ENCODE peak calls at places on chromosomes 6 and 20, in ten cellular contexts. One of them, this sample, is unnamed.
A peak's percentile ranks its signal among the peaks of the same experiment; 100 is the strongest.

GRCh38 chr20:6081236-6081635 is 27.4 kb upstream of the LRRN4 start:
- DNase-seq in ovary: no peak
- DNase-seq in transverse colon: no peak
- DNase-seq in suprapubic skin: no peak
- DNase-seq in adrenal gland: peak; percentile 93
- DNase-seq in GM12878: no peak
- DNase-seq in gastrocnemius medialis: peak; percentile 27
- DNase-seq in prostate gland: no peak
- DNase-seq in stomach: no peak
- DNase-seq in heart left ventricle: peak; percentile 42
- DNase-seq in this sample: no peak

GRCh38 chr6:30100585-30101422 is 12.1 kb downstream of the TRIM31 start:
- DNase-seq in gastrocnemius medialis: no peak
- DNase-seq in adrenal gland: peak; percentile 60
- DNase-seq in stomach: peak; percentile 76
- DNase-seq in GM12878: no peak
- DNase-seq in heart left ventricle: peak; percentile 60
- DNase-seq in prostate gland: peak; percentile 54
- DNase-seq in suprapubic skin: peak; percentile 65
- DNase-seq in ovary: peak; percentile 47
- DNase-seq in transverse colon: peak; percentile 85
- DNase-seq in this sample: peak; percentile 57

GRCh38 chr20:38447931-38448675 is 13.0 kb upstream of the SNHG17 start:
- DNase-seq in stomach: no peak
- DNase-seq in gastrocnemius medialis: no peak
- DNase-seq in adrenal gland: no peak
- DNase-seq in suprapubic skin: no peak
- DNase-seq in transverse colon: no peak
- DNase-seq in GM12878: no peak
- DNase-seq in prostate gland: no peak
- DNase-seq in ovary: no peak
- DNase-seq in heart left ventricle: no peak
- DNase-seq in this sample: no peak

GRCh38 chr6:170102582-170103481 is 188.0 kb downstream of the DLL1 start:
- DNase-seq in suprapubic skin: peak; percentile 41
- DNase-seq in transverse colon: peak; percentile 1
- DNase-seq in prostate gland: no peak
- DNase-seq in stomach: peak; percentile 19
- DNase-seq in adrenal gland: no peak
- DNase-seq in ovary: peak; percentile 20
- DNase-seq in gastrocnemius medialis: peak; percentile 6
- DNase-seq in GM12878: no peak
- DNase-seq in heart left ventricle: no peak
- DNase-seq in this sample: no peak

GRCh38 chr6:68636710-68637470 is 1.8 kb downstream of the ADGRB3 start:
- DNase-seq in heart left ventricle: no peak
- DNase-seq in gastrocnemius medialis: no peak
- DNase-seq in suprapubic skin: no peak
- DNase-seq in adrenal gland: no peak
- DNase-seq in stomach: no peak
- DNase-seq in transverse colon: no peak
- DNase-seq in ovary: no peak
- DNase-seq in GM12878: no peak
- DNase-seq in prostate gland: no peak
- DNase-seq in this sample: no peak

GRCh38 chr20:53517146-53517545 is 76.5 kb downstream of the ZNF217 start:
- DNase-seq in ovary: no peak
- DNase-seq in stomach: no peak
- DNase-seq in adrenal gland: no peak
- DNase-seq in GM12878: no peak
- DNase-seq in heart left ventricle: no peak
- DNase-seq in transverse colon: peak; percentile 35
- DNase-seq in gastrocnemius medialis: no peak
- DNase-seq in prostate gland: no peak
- DNase-seq in suprapubic skin: no peak
- DNase-seq in this sample: no peak

GRCh38 chr6:65545920-65546319 is 161.1 kb downstream of the EYS start:
- DNase-seq in transverse colon: no peak
- DNase-seq in GM12878: no peak
- DNase-seq in adrenal gland: no peak
- DNase-seq in heart left ventricle: no peak
- DNase-seq in prostate gland: no peak
- DNase-seq in gastrocnemius medialis: no peak
- DNase-seq in ovary: no peak
- DNase-seq in stomach: no peak
- DNase-seq in suprapubic skin: no peak
- DNase-seq in this sample: no peak

GRCh38 chr6:117915846-117916245 is 8.8 kb downstream of the SLC35F1 start:
- DNase-seq in transverse colon: no peak
- DNase-seq in adrenal gland: no peak
- DNase-seq in suprapubic skin: no peak
- DNase-seq in prostate gland: no peak
- DNase-seq in heart left ventricle: no peak
- DNase-seq in gastrocnemius medialis: no peak
- DNase-seq in stomach: no peak
- DNase-seq in GM12878: no peak
- DNase-seq in ovary: no peak
- DNase-seq in this sample: no peak

GRCh38 chr20:31859998-31860380 is 10.3 kb downstream of the DUSP15 start:
- DNase-seq in stomach: no peak
- DNase-seq in adrenal gland: no peak
- DNase-seq in GM12878: no peak
- DNase-seq in heart left ventricle: no peak
- DNase-seq in suprapubic skin: no peak
- DNase-seq in gastrocnemius medialis: no peak
- DNase-seq in transverse colon: no peak
- DNase-seq in prostate gland: no peak
- DNase-seq in ovary: no peak
- DNase-seq in this sample: no peak

GRCh38 chr20:23152308-23152892 is 66.3 kb upstream of the CD93 start:
- DNase-seq in prostate gland: no peak
- DNase-seq in ovary: peak; percentile 53
- DNase-seq in adrenal gland: peak; percentile 85
- DNase-seq in GM12878: no peak
- DNase-seq in gastrocnemius medialis: peak; percentile 98
- DNase-seq in stomach: peak; percentile 49
- DNase-seq in suprapubic skin: no peak
- DNase-seq in transverse colon: peak; percentile 49
- DNase-seq in heart left ventricle: peak; percentile 95
- DNase-seq in this sample: peak; percentile 29

GRCh38 chr20:60882776-60883303 is 369.2 kb upstream of the CDH4 start:
- DNase-seq in GM12878: no peak
- DNase-seq in adrenal gland: no peak
- DNase-seq in prostate gland: no peak
- DNase-seq in gastrocnemius medialis: no peak
- DNase-seq in stomach: no peak
- DNase-seq in ovary: no peak
- DNase-seq in heart left ventricle: no peak
- DNase-seq in transverse colon: no peak
- DNase-seq in suprapubic skin: no peak
- DNase-seq in this sample: no peak

GRCh38 chr20:56628873-56629463 is at the start of gene TFAP2C:
- DNase-seq in suprapubic skin: peak; percentile 91
- DNase-seq in prostate gland: peak; percentile 91
- DNase-seq in stomach: peak; percentile 71
- DNase-seq in adrenal gland: peak; percentile 67
- DNase-seq in heart left ventricle: peak; percentile 62
- DNase-seq in gastrocnemius medialis: peak; percentile 17
- DNase-seq in GM12878: no peak
- DNase-seq in transverse colon: peak; percentile 81
- DNase-seq in ovary: peak; percentile 46
- DNase-seq in this sample: peak; percentile 82

GRCh38 chr6:28105286-28105685 is 19.1 kb upstream of the ZSCAN16 start:
- DNase-seq in stomach: no peak
- DNase-seq in heart left ventricle: no peak
- DNase-seq in GM12878: no peak
- DNase-seq in ovary: no peak
- DNase-seq in adrenal gland: no peak
- DNase-seq in suprapubic skin: no peak
- DNase-seq in prostate gland: no peak
- DNase-seq in gastrocnemius medialis: no peak
- DNase-seq in transverse colon: no peak
- DNase-seq in this sample: no peak

GRCh38 chr20:59646487-59646886 is 42.1 kb downstream of the PHACTR3 start:
- DNase-seq in gastrocnemius medialis: no peak
- DNase-seq in adrenal gland: no peak
- DNase-seq in transverse colon: no peak
- DNase-seq in ovary: no peak
- DNase-seq in prostate gland: no peak
- DNase-seq in GM12878: no peak
- DNase-seq in heart left ventricle: no peak
- DNase-seq in suprapubic skin: no peak
- DNase-seq in stomach: no peak
- DNase-seq in this sample: no peak
- H3K9me3 ChIP-seq in gastrocnemius medialis: no peaks in the 10 kb centered on the region
- H3K9me3 ChIP-seq in adrenal gland: no peaks in the 10 kb centered on the region
- H3K9me3 ChIP-seq in transverse colon: no peaks in the 10 kb centered on the region
- H3K9me3 ChIP-seq in ovary: no peaks in the 10 kb centered on the region
- H3K9me3 ChIP-seq in prostate gland: no peaks in the 10 kb centered on the region
- H3K9me3 ChIP-seq in GM12878: no peaks in the 10 kb centered on the region
- H3K9me3 ChIP-seq in heart left ventricle: no peaks in the 10 kb centered on the region
- H3K9me3 ChIP-seq in suprapubic skin: no peaks in the 10 kb centered on the region
- H3K9me3 ChIP-seq in stomach: peaks cover 9% of the 10 kb centered on the region
- H3K9me3 ChIP-seq in this sample: no peaks in the 10 kb centered on the region

GRCh38 chr20:45470262-45470931 is 844 bp downstream of the WFDC2 start:
- DNase-seq in transverse colon: peak; percentile 68
- DNase-seq in stomach: peak; percentile 67
- DNase-seq in adrenal gland: peak; percentile 26
- DNase-seq in prostate gland: peak; percentile 54
- DNase-seq in GM12878: no peak
- DNase-seq in ovary: peak; percentile 50
- DNase-seq in suprapubic skin: no peak
- DNase-seq in gastrocnemius medialis: no peak
- DNase-seq in heart left ventricle: peak; percentile 39
- DNase-seq in this sample: peak; percentile 94
- TF ChIP-seq POLR2A in transverse colon: peak; percentile 67
- TF ChIP-seq POLR2A in stomach: no peak
- TF ChIP-seq POLR2A in adrenal gland: no peak
- TF ChIP-seq POLR2A in prostate gland: peak; percentile 75
- TF ChIP-seq POLR2A in GM12878: no peak
- TF ChIP-seq POLR2A in ovary: no peak
- TF ChIP-seq POLR2A in suprapubic skin: no peak
- TF ChIP-seq POLR2A in gastrocnemius medialis: no peak
- TF ChIP-seq POLR2A in heart left ventricle: no peak
- TF ChIP-seq POLR2A in this sample: peak; percentile 35

GRCh38 chr6:110552901-110553641 is 76.7 kb upstream of the SLC22A16 start:
- DNase-seq in heart left ventricle: no peak
- DNase-seq in stomach: no peak
- DNase-seq in transverse colon: no peak
- DNase-seq in prostate gland: no peak
- DNase-seq in ovary: no peak
- DNase-seq in suprapubic skin: no peak
- DNase-seq in adrenal gland: no peak
- DNase-seq in gastrocnemius medialis: no peak
- DNase-seq in GM12878: no peak
- DNase-seq in this sample: no peak

GRCh38 chr6:110550353-110550752 is 73.9 kb upstream of the SLC22A16 start:
- DNase-seq in suprapubic skin: no peak
- DNase-seq in heart left ventricle: no peak
- DNase-seq in transverse colon: no peak
- DNase-seq in ovary: no peak
- DNase-seq in GM12878: no peak
- DNase-seq in gastrocnemius medialis: no peak
- DNase-seq in stomach: no peak
- DNase-seq in prostate gland: no peak
- DNase-seq in adrenal gland: no peak
- DNase-seq in this sample: no peak

GRCh38 chr6:110552076-110552475 is 75.7 kb upstream of the SLC22A16 start:
- DNase-seq in prostate gland: no peak
- DNase-seq in gastrocnemius medialis: no peak
- DNase-seq in adrenal gland: no peak
- DNase-seq in suprapubic skin: no peak
- DNase-seq in GM12878: no peak
- DNase-seq in ovary: no peak
- DNase-seq in stomach: no peak
- DNase-seq in transverse colon: no peak
- DNase-seq in heart left ventricle: no peak
- DNase-seq in this sample: no peak

GRCh38 chr6:110549277-110549676 is 72.9 kb upstream of the SLC22A16 start:
- DNase-seq in suprapubic skin: no peak
- DNase-seq in gastrocnemius medialis: no peak
- DNase-seq in prostate gland: no peak
- DNase-seq in ovary: no peak
- DNase-seq in transverse colon: no peak
- DNase-seq in stomach: no peak
- DNase-seq in adrenal gland: no peak
- DNase-seq in GM12878: no peak
- DNase-seq in heart left ventricle: no peak
- DNase-seq in this sample: no peak

GRCh38 chr6:110551088-110551487 is 74.7 kb upstream of the SLC22A16 start:
- DNase-seq in gastrocnemius medialis: no peak
- DNase-seq in suprapubic skin: no peak
- DNase-seq in prostate gland: no peak
- DNase-seq in ovary: no peak
- DNase-seq in transverse colon: no peak
- DNase-seq in stomach: no peak
- DNase-seq in adrenal gland: no peak
- DNase-seq in GM12878: no peak
- DNase-seq in heart left ventricle: no peak
- DNase-seq in this sample: no peak
- H3K9me3 ChIP-seq in gastrocnemius medialis: no peaks in the 10 kb centered on the region
- H3K9me3 ChIP-seq in suprapubic skin: no peaks in the 10 kb centered on the region
- H3K9me3 ChIP-seq in prostate gland: no peaks in the 10 kb centered on the region
- H3K9me3 ChIP-seq in ovary: no peaks in the 10 kb centered on the region
- H3K9me3 ChIP-seq in transverse colon: peaks cover 5% of the 10 kb centered on the region
- H3K9me3 ChIP-seq in stomach: no peaks in the 10 kb centered on the region
- H3K9me3 ChIP-seq in adrenal gland: no peaks in the 10 kb centered on the region
- H3K9me3 ChIP-seq in GM12878: no peaks in the 10 kb centered on the region
- H3K9me3 ChIP-seq in heart left ventricle: no peaks in the 10 kb centered on the region
- H3K9me3 ChIP-seq in this sample: no peaks in the 10 kb centered on the region

GRCh38 chr20:63702036-63702665 is 5.6 kb downstream of the ARFRP1 start:
- DNase-seq in GM12878: no peak
- DNase-seq in transverse colon: no peak
- DNase-seq in heart left ventricle: no peak
- DNase-seq in stomach: no peak
- DNase-seq in ovary: peak; percentile 36
- DNase-seq in gastrocnemius medialis: no peak
- DNase-seq in prostate gland: no peak
- DNase-seq in adrenal gland: no peak
- DNase-seq in suprapubic skin: peak; percentile 64
- DNase-seq in this sample: no peak

GRCh38 chr20:63701051-63701328 is 4.5 kb downstream of the TNFRSF6B start:
- DNase-seq in gastrocnemius medialis: no peak
- DNase-seq in heart left ventricle: no peak
- DNase-seq in prostate gland: no peak
- DNase-seq in ovary: no peak
- DNase-seq in stomach: no peak
- DNase-seq in GM12878: no peak
- DNase-seq in transverse colon: no peak
- DNase-seq in suprapubic skin: peak; percentile 55
- DNase-seq in adrenal gland: no peak
- DNase-seq in this sample: no peak

GRCh38 chr20:63700199-63701050 is 4.0 kb downstream of the TNFRSF6B start:
- DNase-seq in GM12878: no peak
- DNase-seq in prostate gland: no peak
- DNase-seq in ovary: peak; percentile 43
- DNase-seq in transverse colon: no peak
- DNase-seq in suprapubic skin: peak; percentile 62
- DNase-seq in heart left ventricle: peak; percentile 27
- DNase-seq in gastrocnemius medialis: peak; percentile 15
- DNase-seq in adrenal gland: no peak
- DNase-seq in stomach: no peak
- DNase-seq in this sample: no peak

GRCh38 chr20:63702751-63703470 is 4.9 kb downstream of the ARFRP1 start:
- DNase-seq in prostate gland: no peak
- DNase-seq in suprapubic skin: peak; percentile 59
- DNase-seq in ovary: peak; percentile 42
- DNase-seq in transverse colon: no peak
- DNase-seq in gastrocnemius medialis: no peak
- DNase-seq in heart left ventricle: peak; percentile 29
- DNase-seq in adrenal gland: no peak
- DNase-seq in stomach: no peak
- DNase-seq in GM12878: no peak
- DNase-seq in this sample: no peak

GRCh38 chr20:63701329-63702035 is 5.0 kb downstream of the TNFRSF6B start:
- DNase-seq in GM12878: no peak
- DNase-seq in adrenal gland: no peak
- DNase-seq in prostate gland: no peak
- DNase-seq in gastrocnemius medialis: no peak
- DNase-seq in stomach: no peak
- DNase-seq in suprapubic skin: peak; percentile 60
- DNase-seq in transverse colon: no peak
- DNase-seq in heart left ventricle: peak; percentile 43
- DNase-seq in ovary: peak; percentile 32
- DNase-seq in this sample: no peak
- TF ChIP-seq POLR2A in GM12878: no peak
- TF ChIP-seq POLR2A in adrenal gland: no peak
- TF ChIP-seq POLR2A in prostate gland: no peak
- TF ChIP-seq POLR2A in gastrocnemius medialis: no peak
- TF ChIP-seq POLR2A in stomach: no peak
- TF ChIP-seq POLR2A in suprapubic skin: no peak
- TF ChIP-seq POLR2A in transverse colon: no peak
- TF ChIP-seq POLR2A in heart left ventricle: no peak
- TF ChIP-seq POLR2A in ovary: no peak
- TF ChIP-seq POLR2A in this sample: no peak

This sample was measured in thyroid gland.